ENCODE peak calls at places on chromosome 11, in four cellular contexts. One of them, this sample, is unnamed.

GRCh38 chr11:100918551-100919500 is 210.8 kb downstream of the PGR start:
- DNase-seq in iris pigment epithelial cell: peak
- DNase-seq in NCI-H2029 treated with DMSO at 0.1 percent for 48 hours: peak
- DNase-seq in nucleus accumbens: no peak
- DNase-seq in this sample: no peak

GRCh38 chr11:47004595-47005033 is 68.1 kb downstream of the CSTPP1 start:
- DNase-seq in iris pigment epithelial cell: peak
- DNase-seq in NCI-H2029 treated with DMSO at 0.1 percent for 48 hours: peak
- DNase-seq in nucleus accumbens: peak
- DNase-seq in this sample: peak

GRCh38 chr11:57777969-57778317 is 16.3 kb downstream of the CTNND1 start:
- DNase-seq in iris pigment epithelial cell: no peak
- DNase-seq in NCI-H2029 treated with DMSO at 0.1 percent for 48 hours: no peak
- DNase-seq in nucleus accumbens: no peak
- DNase-seq in this sample: no peak

GRCh38 chr11:123562829-123563228 is 91.6 kb downstream of the SCN3B start:
- DNase-seq in iris pigment epithelial cell: no peak
- DNase-seq in NCI-H2029 treated with DMSO at 0.1 percent for 48 hours: no peak
- DNase-seq in nucleus accumbens: no peak
- DNase-seq in this sample: no peak

GRCh38 chr11:13094930-13095687 is 86.0 kb downstream of the RASSF10 start:
- DNase-seq in iris pigment epithelial cell: no peak
- DNase-seq in NCI-H2029 treated with DMSO at 0.1 percent for 48 hours: no peak
- DNase-seq in nucleus accumbens: no peak
- DNase-seq in this sample: no peak

GRCh38 chr11:122137081-122137793 is 21.2 kb upstream of the BLID start:
- DNase-seq in iris pigment epithelial cell: peak
- DNase-seq in NCI-H2029 treated with DMSO at 0.1 percent for 48 hours: no peak
- DNase-seq in nucleus accumbens: no peak
- DNase-seq in this sample: no peak

GRCh38 chr11:109511598-109511997 is 89.6 kb downstream of the C11orf87 start:
- DNase-seq in iris pigment epithelial cell: no peak
- DNase-seq in NCI-H2029 treated with DMSO at 0.1 percent for 48 hours: no peak
- DNase-seq in nucleus accumbens: no peak
- DNase-seq in this sample: no peak

GRCh38 chr11:706957-707816 is 1.2 kb downstream of the EPS8L2 start:
- DNase-seq in iris pigment epithelial cell: no peak
- DNase-seq in NCI-H2029 treated with DMSO at 0.1 percent for 48 hours: no peak
- DNase-seq in nucleus accumbens: no peak
- DNase-seq in this sample: no peak

GRCh38 chr11:28472904-28473303 is 364.7 kb downstream of the METTL15 start:
- DNase-seq in iris pigment epithelial cell: no peak
- DNase-seq in NCI-H2029 treated with DMSO at 0.1 percent for 48 hours: no peak
- DNase-seq in nucleus accumbens: no peak
- DNase-seq in this sample: no peak

GRCh38 chr11:83511646-83512045 is 225.5 kb upstream of the CCDC90B start:
- DNase-seq in iris pigment epithelial cell: no peak
- DNase-seq in NCI-H2029 treated with DMSO at 0.1 percent for 48 hours: no peak
- DNase-seq in nucleus accumbens: no peak
- DNase-seq in this sample: no peak

GRCh38 chr11:75795276-75796090 is 19.5 kb upstream of the UVRAG start:
- DNase-seq in iris pigment epithelial cell: no peak
- DNase-seq in NCI-H2029 treated with DMSO at 0.1 percent for 48 hours: no peak
- DNase-seq in nucleus accumbens: no peak
- DNase-seq in this sample: no peak

GRCh38 chr11:106917973-106918372 is 100.3 kb downstream of the GUCY1A2 start:
- DNase-seq in iris pigment epithelial cell: peak
- DNase-seq in NCI-H2029 treated with DMSO at 0.1 percent for 48 hours: no peak
- DNase-seq in nucleus accumbens: no peak
- DNase-seq in this sample: no peak

GRCh38 chr11:79940165-79940564 is 499.3 kb upstream of the TENM4 start:
- DNase-seq in iris pigment epithelial cell: no peak
- DNase-seq in NCI-H2029 treated with DMSO at 0.1 percent for 48 hours: no peak
- DNase-seq in nucleus accumbens: no peak
- DNase-seq in this sample: no peak

GRCh38 chr11:64739871-64740270 is 4.1 kb downstream of the RASGRP2 start:
- DNase-seq in iris pigment epithelial cell: no peak
- DNase-seq in NCI-H2029 treated with DMSO at 0.1 percent for 48 hours: no peak
- DNase-seq in nucleus accumbens: no peak
- DNase-seq in this sample: no peak

GRCh38 chr11:95565692-95566091 is 223.9 kb downstream of the FAM76B start:
- DNase-seq in iris pigment epithelial cell: no peak
- DNase-seq in NCI-H2029 treated with DMSO at 0.1 percent for 48 hours: no peak
- DNase-seq in nucleus accumbens: no peak
- DNase-seq in this sample: no peak

GRCh38 chr11:115999437-115999836 is 495.2 kb upstream of the CADM1 start:
- DNase-seq in iris pigment epithelial cell: no peak
- DNase-seq in NCI-H2029 treated with DMSO at 0.1 percent for 48 hours: no peak
- DNase-seq in nucleus accumbens: no peak
- DNase-seq in this sample: no peak

GRCh38 chr11:116984186-116984585 is 114.0 kb downstream of the SIK3 start:
- DNase-seq in iris pigment epithelial cell: peak
- DNase-seq in NCI-H2029 treated with DMSO at 0.1 percent for 48 hours: no peak
- DNase-seq in nucleus accumbens: no peak
- DNase-seq in this sample: no peak

GRCh38 chr11:12090061-12090572 is 20.3 kb upstream of the MICAL2 start:
- DNase-seq in iris pigment epithelial cell: peak
- DNase-seq in NCI-H2029 treated with DMSO at 0.1 percent for 48 hours: peak
- DNase-seq in nucleus accumbens: no peak
- DNase-seq in this sample: no peak

GRCh38 chr11:128720522-128720985 is 26.7 kb downstream of the FLI1 start:
- DNase-seq in iris pigment epithelial cell: peak
- DNase-seq in NCI-H2029 treated with DMSO at 0.1 percent for 48 hours: no peak
- DNase-seq in nucleus accumbens: no peak
- DNase-seq in this sample: no peak

GRCh38 chr11:12140186-12140938 is 30.0 kb downstream of the MICAL2 start:
- DNase-seq in iris pigment epithelial cell: no peak
- DNase-seq in NCI-H2029 treated with DMSO at 0.1 percent for 48 hours: no peak
- DNase-seq in nucleus accumbens: no peak
- DNase-seq in this sample: no peak

GRCh38 chr11:124801014-124801413 is 808 bp upstream of the MSANTD2 start:
- DNase-seq in iris pigment epithelial cell: peak
- DNase-seq in NCI-H2029 treated with DMSO at 0.1 percent for 48 hours: no peak
- DNase-seq in nucleus accumbens: no peak
- DNase-seq in this sample: no peak

GRCh38 chr11:403761-404431 is 9.9 kb downstream of the PKP3 start:
- DNase-seq in iris pigment epithelial cell: no peak
- DNase-seq in NCI-H2029 treated with DMSO at 0.1 percent for 48 hours: no peak
- DNase-seq in nucleus accumbens: no peak
- DNase-seq in this sample: no peak

GRCh38 chr11:779120-779954 is 2.0 kb upstream of the GATD1 start:
- DNase-seq in iris pigment epithelial cell: no peak
- DNase-seq in NCI-H2029 treated with DMSO at 0.1 percent for 48 hours: no peak
- DNase-seq in nucleus accumbens: no peak
- DNase-seq in this sample: no peak

GRCh38 chr11:122230387-122230760 is 114.4 kb upstream of the BLID start:
- DNase-seq in iris pigment epithelial cell: no peak
- DNase-seq in NCI-H2029 treated with DMSO at 0.1 percent for 48 hours: no peak
- DNase-seq in nucleus accumbens: no peak
- DNase-seq in this sample: no peak